ENCODE peak calls at places on chromosomes 7 and 10, in eight cellular contexts. One of them, this sample, is unnamed.

GRCh38 chr7:146366938-146367337 is 250.3 kb downstream of the CNTNAP2 start:
- DNase-seq in adrenal gland: no peak
- DNase-seq in right lobe of liver: no peak
- DNase-seq in OCI-LY7: no peak
- DNase-seq in GM23338: no peak
- DNase-seq in fibroblast of lung: peak
- DNase-seq in neural progenitor cell: no peak
- DNase-seq in MM.1S: no peak
- DNase-seq in this sample: peak

GRCh38 chr10:59799421-59799820 is 46.2 kb upstream of the MRLN start:
- DNase-seq in MM.1S: no peak
- DNase-seq in right lobe of liver: no peak
- DNase-seq in neural progenitor cell: no peak
- DNase-seq in adrenal gland: no peak
- DNase-seq in GM23338: no peak
- DNase-seq in OCI-LY7: no peak
- DNase-seq in fibroblast of lung: no peak
- DNase-seq in this sample: no peak

GRCh38 chr10:103660364-103661197 is 167.1 kb downstream of the NEURL1 start:
- DNase-seq in fibroblast of lung: peak
- DNase-seq in GM23338: no peak
- DNase-seq in adrenal gland: peak
- DNase-seq in OCI-LY7: no peak
- DNase-seq in right lobe of liver: no peak
- DNase-seq in neural progenitor cell: no peak
- DNase-seq in MM.1S: no peak
- DNase-seq in this sample: peak

GRCh38 chr7:84025332-84025927 is 169.2 kb downstream of the SEMA3A start:
- DNase-seq in OCI-LY7: no peak
- DNase-seq in neural progenitor cell: peak
- DNase-seq in MM.1S: no peak
- DNase-seq in GM23338: peak
- DNase-seq in right lobe of liver: no peak
- DNase-seq in adrenal gland: peak
- DNase-seq in fibroblast of lung: peak
- DNase-seq in this sample: peak

GRCh38 chr7:52053525-52053924 is 736.9 kb upstream of the COBL start:
- DNase-seq in adrenal gland: no peak
- DNase-seq in GM23338: no peak
- DNase-seq in right lobe of liver: no peak
- DNase-seq in fibroblast of lung: no peak
- DNase-seq in MM.1S: peak
- DNase-seq in OCI-LY7: no peak
- DNase-seq in neural progenitor cell: no peak
- DNase-seq in this sample: no peak

GRCh38 chr7:132321387-132321786 is 254.9 kb downstream of the PLXNA4 start:
- DNase-seq in neural progenitor cell: peak
- DNase-seq in MM.1S: no peak
- DNase-seq in adrenal gland: no peak
- DNase-seq in OCI-LY7: no peak
- DNase-seq in right lobe of liver: no peak
- DNase-seq in fibroblast of lung: no peak
- DNase-seq in GM23338: peak
- DNase-seq in this sample: peak

GRCh38 chr7:30526163-30526562 is 21.5 kb upstream of the GGCT start:
- DNase-seq in neural progenitor cell: peak
- DNase-seq in GM23338: peak
- DNase-seq in OCI-LY7: no peak
- DNase-seq in fibroblast of lung: no peak
- DNase-seq in adrenal gland: no peak
- DNase-seq in right lobe of liver: no peak
- DNase-seq in MM.1S: no peak
- DNase-seq in this sample: no peak

GRCh38 chr10:5476918-5477525 is 22.3 kb downstream of the CALML5 start:
- DNase-seq in GM23338: peak
- DNase-seq in fibroblast of lung: no peak
- DNase-seq in right lobe of liver: no peak
- DNase-seq in OCI-LY7: no peak
- DNase-seq in neural progenitor cell: peak
- DNase-seq in adrenal gland: no peak
- DNase-seq in MM.1S: no peak
- DNase-seq in this sample: no peak

GRCh38 chr7:38318241-38318640 is 44.8 kb upstream of the TARP start:
- DNase-seq in GM23338: no peak
- DNase-seq in fibroblast of lung: no peak
- DNase-seq in MM.1S: no peak
- DNase-seq in right lobe of liver: no peak
- DNase-seq in adrenal gland: no peak
- DNase-seq in OCI-LY7: no peak
- DNase-seq in neural progenitor cell: no peak
- DNase-seq in this sample: no peak

GRCh38 chr7:164882-165660 is 27.3 kb upstream of the FAM20C start:
- DNase-seq in MM.1S: no peak
- DNase-seq in GM23338: no peak
- DNase-seq in neural progenitor cell: no peak
- DNase-seq in right lobe of liver: no peak
- DNase-seq in adrenal gland: no peak
- DNase-seq in OCI-LY7: no peak
- DNase-seq in fibroblast of lung: no peak
- DNase-seq in this sample: no peak

DNA sequence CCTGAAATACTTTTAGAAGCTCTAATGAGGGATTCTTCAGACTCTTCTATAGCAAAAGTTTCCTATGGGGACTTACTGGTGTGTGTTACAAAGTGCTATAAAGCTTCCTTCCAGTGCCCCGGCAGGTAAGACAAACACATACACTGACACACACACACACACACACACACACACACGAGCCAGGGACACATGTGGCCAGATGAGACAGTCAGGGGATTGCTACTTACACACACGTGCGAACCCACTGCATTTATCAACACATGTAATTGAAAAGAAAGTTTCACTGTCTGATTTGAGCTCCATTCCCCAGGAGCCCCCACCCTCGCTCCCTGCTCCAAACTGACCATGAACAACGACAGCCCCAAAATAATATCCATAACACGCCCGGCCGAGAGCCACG is 119.8 kb downstream of the PRPF18 start:
- DNase-seq in fibroblast of lung: peak
- DNase-seq in MM.1S: no peak
- DNase-seq in OCI-LY7: no peak
- DNase-seq in right lobe of liver: no peak
- DNase-seq in GM23338: no peak
- DNase-seq in neural progenitor cell: no peak
- DNase-seq in adrenal gland: no peak
- DNase-seq in this sample: no peak
- H3K4me3 ChIP-seq in fibroblast of lung: peak
- H3K4me3 ChIP-seq in MM.1S: no peak
- H3K4me3 ChIP-seq in OCI-LY7: no peak
- H3K4me3 ChIP-seq in right lobe of liver: peak
- H3K4me3 ChIP-seq in GM23338: peak
- H3K4me3 ChIP-seq in neural progenitor cell: peak
- H3K4me3 ChIP-seq in adrenal gland: no peak
- H3K4me3 ChIP-seq in this sample: peak

GRCh38 chr10:31927597-31928530 is 767 bp downstream of the ARHGAP12 start:
- DNase-seq in right lobe of liver: peak
- DNase-seq in neural progenitor cell: peak
- DNase-seq in GM23338: peak
- DNase-seq in fibroblast of lung: peak
- DNase-seq in OCI-LY7: peak
- DNase-seq in adrenal gland: peak
- DNase-seq in MM.1S: peak
- DNase-seq in this sample: peak
- TF ChIP-seq CTCF in right lobe of liver: no peak
- TF ChIP-seq CTCF in neural progenitor cell: peak
- TF ChIP-seq CTCF in GM23338: peak
- TF ChIP-seq CTCF in fibroblast of lung: peak
- TF ChIP-seq CTCF in OCI-LY7: peak
- TF ChIP-seq CTCF in adrenal gland: peak
- TF ChIP-seq CTCF in MM.1S: peak
- TF ChIP-seq CTCF in this sample: peak

DNA sequence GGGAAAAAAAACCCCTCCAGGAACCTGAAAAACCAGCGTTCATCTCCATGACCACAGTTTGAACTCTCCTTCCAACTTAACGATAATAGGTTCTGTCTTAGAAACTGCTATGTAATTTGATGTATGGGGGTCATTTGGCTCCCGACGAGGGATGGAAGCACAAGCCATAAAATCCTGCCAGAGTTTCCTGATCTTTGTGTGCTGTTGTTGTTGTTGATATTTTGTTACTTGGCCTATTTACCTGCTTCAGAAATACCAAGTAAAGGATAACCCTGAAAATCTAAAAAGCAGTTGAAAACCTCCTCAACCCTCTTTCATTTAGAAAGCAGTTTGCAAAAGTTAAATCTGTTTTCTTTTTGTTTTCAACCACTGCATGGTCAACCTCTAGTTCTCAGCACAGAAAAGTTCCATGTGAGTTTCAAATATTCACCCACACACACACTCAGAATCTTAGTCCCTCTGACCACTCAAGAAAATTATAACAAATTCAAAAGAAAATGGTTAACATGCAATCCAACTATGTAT is 9.3 kb upstream of the HOXA2 start:
- DNase-seq in right lobe of liver: no peak
- DNase-seq in fibroblast of lung: no peak
- DNase-seq in MM.1S: no peak
- DNase-seq in OCI-LY7: no peak
- DNase-seq in GM23338: no peak
- DNase-seq in neural progenitor cell: no peak
- DNase-seq in adrenal gland: no peak
- DNase-seq in this sample: no peak
- H3K4me3 ChIP-seq in right lobe of liver: no peak
- H3K4me3 ChIP-seq in fibroblast of lung: peak
- H3K4me3 ChIP-seq in MM.1S: no peak
- H3K4me3 ChIP-seq in OCI-LY7: no peak
- H3K4me3 ChIP-seq in GM23338: no peak
- H3K4me3 ChIP-seq in neural progenitor cell: no peak
- H3K4me3 ChIP-seq in adrenal gland: no peak
- H3K4me3 ChIP-seq in this sample: no peak

GRCh38 chr10:101617102-101617823 is 29.1 kb downstream of the DPCD start:
- DNase-seq in MM.1S: no peak
- DNase-seq in GM23338: peak
- DNase-seq in OCI-LY7: peak
- DNase-seq in fibroblast of lung: no peak
- DNase-seq in right lobe of liver: no peak
- DNase-seq in adrenal gland: no peak
- DNase-seq in neural progenitor cell: no peak
- DNase-seq in this sample: no peak
- TF ChIP-seq CTCF in MM.1S: no peak
- TF ChIP-seq CTCF in GM23338: peak
- TF ChIP-seq CTCF in OCI-LY7: peak
- TF ChIP-seq CTCF in fibroblast of lung: no peak
- TF ChIP-seq CTCF in right lobe of liver: no peak
- TF ChIP-seq CTCF in adrenal gland: no peak
- TF ChIP-seq CTCF in neural progenitor cell: peak
- TF ChIP-seq CTCF in this sample: no peak

GRCh38 chr10:13704969-13705368 is 118.2 kb downstream of the PRPF18 start:
- DNase-seq in GM23338: no peak
- DNase-seq in neural progenitor cell: no peak
- DNase-seq in fibroblast of lung: no peak
- DNase-seq in right lobe of liver: no peak
- DNase-seq in adrenal gland: no peak
- DNase-seq in OCI-LY7: no peak
- DNase-seq in MM.1S: no peak
- DNase-seq in this sample: no peak

GRCh38 chr10:13701157-13701919 is 114.6 kb downstream of the PRPF18 start:
- DNase-seq in neural progenitor cell: no peak
- DNase-seq in GM23338: no peak
- DNase-seq in MM.1S: no peak
- DNase-seq in fibroblast of lung: no peak
- DNase-seq in right lobe of liver: peak
- DNase-seq in adrenal gland: no peak
- DNase-seq in OCI-LY7: no peak
- DNase-seq in this sample: no peak

GRCh38 chr10:13703997-13704536 is 117.3 kb downstream of the PRPF18 start:
- DNase-seq in MM.1S: no peak
- DNase-seq in adrenal gland: no peak
- DNase-seq in OCI-LY7: no peak
- DNase-seq in GM23338: no peak
- DNase-seq in fibroblast of lung: no peak
- DNase-seq in right lobe of liver: no peak
- DNase-seq in neural progenitor cell: no peak
- DNase-seq in this sample: no peak

GRCh38 chr10:13705526-13706169 is 118.9 kb downstream of the PRPF18 start:
- DNase-seq in GM23338: no peak
- DNase-seq in neural progenitor cell: no peak
- DNase-seq in MM.1S: no peak
- DNase-seq in OCI-LY7: no peak
- DNase-seq in fibroblast of lung: peak
- DNase-seq in adrenal gland: no peak
- DNase-seq in right lobe of liver: no peak
- DNase-seq in this sample: peak

DNA sequence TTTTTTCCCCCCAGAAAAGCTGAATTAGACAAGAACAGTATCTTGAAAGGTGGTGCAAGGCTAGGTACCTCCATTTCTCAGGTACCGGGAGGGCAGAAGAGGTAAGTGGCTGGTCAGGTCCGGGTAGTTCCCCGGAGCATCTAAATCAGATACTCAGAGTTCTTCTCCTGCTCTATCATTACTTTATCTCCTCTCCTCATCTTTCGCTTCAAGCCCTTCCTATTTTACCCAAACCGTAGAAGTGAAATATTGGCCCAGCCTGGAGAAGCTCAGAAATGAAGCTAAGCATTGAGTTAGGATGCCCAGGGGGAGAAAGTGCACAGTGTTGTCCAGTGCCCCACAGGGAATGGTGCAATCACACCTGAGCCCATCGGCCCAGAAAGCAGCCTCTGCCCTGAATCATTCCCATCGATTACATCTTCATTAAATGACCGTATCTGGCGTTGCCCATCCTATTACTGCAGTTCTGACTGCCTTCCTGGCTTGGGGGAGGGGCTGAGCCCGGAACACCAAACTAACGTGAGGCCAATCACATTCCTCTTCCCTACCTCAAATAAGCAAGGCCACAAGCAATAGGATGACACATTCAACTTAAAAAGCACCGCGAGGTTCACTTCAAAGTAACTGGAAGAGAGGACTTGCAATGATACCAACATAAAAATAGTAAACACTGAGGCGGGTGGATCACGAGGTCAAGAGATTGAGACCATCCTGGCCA is 116.5 kb downstream of the PRPF18 start:
- DNase-seq in neural progenitor cell: no peak
- DNase-seq in GM23338: no peak
- DNase-seq in right lobe of liver: no peak
- DNase-seq in OCI-LY7: no peak
- DNase-seq in MM.1S: no peak
- DNase-seq in fibroblast of lung: peak
- DNase-seq in adrenal gland: no peak
- DNase-seq in this sample: no peak
- H3K4me3 ChIP-seq in neural progenitor cell: no peak
- H3K4me3 ChIP-seq in GM23338: no peak
- H3K4me3 ChIP-seq in right lobe of liver: no peak
- H3K4me3 ChIP-seq in OCI-LY7: no peak
- H3K4me3 ChIP-seq in MM.1S: no peak
- H3K4me3 ChIP-seq in fibroblast of lung: no peak
- H3K4me3 ChIP-seq in adrenal gland: no peak
- H3K4me3 ChIP-seq in this sample: no peak

GRCh38 chr10:117005454-117006055 is 568 bp upstream of the SHTN1 start:
- DNase-seq in GM23338: peak
- DNase-seq in fibroblast of lung: peak
- DNase-seq in right lobe of liver: peak
- DNase-seq in MM.1S: no peak
- DNase-seq in adrenal gland: no peak
- DNase-seq in OCI-LY7: no peak
- DNase-seq in neural progenitor cell: peak
- DNase-seq in this sample: no peak
- TF ChIP-seq CTCF in GM23338: peak
- TF ChIP-seq CTCF in fibroblast of lung: no peak
- TF ChIP-seq CTCF in right lobe of liver: no peak
- TF ChIP-seq CTCF in MM.1S: no peak
- TF ChIP-seq CTCF in adrenal gland: no peak
- TF ChIP-seq CTCF in OCI-LY7: no peak
- TF ChIP-seq CTCF in neural progenitor cell: peak
- TF ChIP-seq CTCF in this sample: no peak

This sample was measured in cardiac fibroblast.